ENCODE peak calls at places on chromosomes 2 and 18, in six cellular contexts. S, Q, J, H, R and A are unnamed samples.

GRCh38 chr2:132439703-132440398 is 23.2 kb downstream of the GPR39 start:
- DNase-seq in S (no peak), H (no peak), Q (peak), R (no peak), J (no peak), A (peak)

GRCh38 chr2:169961911-169962310 is 134.7 kb downstream of the UBR3 start:
- DNase-seq in J (no peak), R (peak), S (no peak), Q (peak), H (no peak), A (no peak)

GRCh38 chr2:226524381-226524843 is 275.2 kb downstream of the IRS1 start:
- DNase-seq in J (no peak), H (no peak), Q (no peak), R (peak), S (no peak), A (peak)

GRCh38 chr2:53724511-53724910 is 43.1 kb upstream of the CHAC2 start:
- DNase-seq in S (no peak), J (no peak), H (no peak), R (peak), Q (peak), A (no peak)

GRCh38 chr2:204749319-204749718 is 204.0 kb downstream of the PARD3B start:
- DNase-seq in S (no peak), R (peak), H (no peak), Q (peak), J (no peak), A (no peak)

GRCh38 chr2:19355416-19355821 is 3.0 kb downstream of the OSR1 start:
- DNase-seq in J (no peak), S (no peak), Q (no peak), R (no peak), H (no peak), A (no peak)

GRCh38 chr2:170525566-170525900 is 189.6 kb upstream of the SP5 start:
- DNase-seq in J (no peak), H (no peak), R (peak), Q (peak), S (no peak), A (peak)

GRCh38 chr2:24492283-24493272 is 1.5 kb downstream of the NCOA1 start:
- DNase-seq in S (no peak), R (peak), H (no peak), J (no peak), Q (peak), A (peak)

GRCh38 chr2:29260151-29260772 is 145.0 kb downstream of the CLIP4 start:
- DNase-seq in Q (peak), S (no peak), J (peak), H (no peak), R (peak), A (no peak)

GRCh38 chr18:71374294-71374693 is 1085.4 kb downstream of the SOCS6 start:
- DNase-seq in J (no peak), R (no peak), H (no peak), Q (no peak), S (no peak), A (no peak)

GRCh38 chr2:3651686-3652516 is 6.1 kb upstream of the ALLC start:
- DNase-seq in S (peak), Q (peak), J (peak), H (peak), R (peak), A (peak)

GRCh38 chr2:233061591-233062446 is 1.7 kb downstream of the INPP5D start:
- DNase-seq in J (peak), S (peak), R (peak), Q (peak), H (no peak), A (peak)

GRCh38 chr2:189424956-189425355 is 16.3 kb upstream of the WDR75 start:
- DNase-seq in Q (no peak), S (no peak), J (no peak), H (no peak), R (no peak), A (no peak)

GRCh38 chr2:207330912-207331311 is 165.2 kb upstream of the KLF7 start:
- DNase-seq in R (peak), Q (peak), S (peak), J (peak), H (no peak), A (no peak)

GRCh38 chr2:25821225-25822056 is 56.8 kb downstream of the ASXL2 start:
- DNase-seq in Q (peak), R (peak), S (no peak), J (no peak), H (no peak), A (peak)

GRCh38 chr2:235722869-235723268 is 229.0 kb downstream of the AGAP1 start:
- DNase-seq in S (no peak), R (no peak), H (no peak), J (no peak), Q (no peak), A (no peak)

GRCh38 chr2:183898641-183899040 is 699.7 kb upstream of the ZNF804A start:
- DNase-seq in Q (no peak), J (no peak), H (no peak), R (no peak), S (no peak), A (no peak)